ENCODE peak calls at places on chromosome 20, in ten cellular contexts. N is iris pigment epithelial cell; U is GM20000; W is left ventricle myocardium superior; Q is Calu3; F is HT1080; A is NCI-H460; V is activated CD8-positive, alpha-beta memory T cell treated with anti-CD3 and anti-CD28 coated beads for 48 hours; J is CD8-positive, alpha-beta T cell; G is kidney glomerular epithelial cell. O is an unnamed sample.

GRCh38 chr20:25355191-25355590 is 35.4 kb downstream of the ABHD12 start:
- DNase-seq in Q (no peak), N (no peak), G (no peak), V (no peak), F (no peak), A (no peak), W (no peak), U (no peak), J (no peak), O (no peak)

GRCh38 chr20:31515072-31515774 is 981 bp downstream of the HM13 start:
- DNase-seq in U (no peak), V (no peak), F (no peak), G (no peak), A (no peak), J (no peak), N (no peak), W (no peak), Q (no peak), O (no peak)

GRCh38 chr20:63105211-63106107 is 98.7 kb upstream of the BHLHE23 start:
- DNase-seq in J (no peak), G (no peak), N (no peak), Q (no peak), U (no peak), A (no peak), V (no peak), F (no peak), W (peak; percentile 27), O (no peak)

GRCh38 chr20:36060676-36061075 is 92.3 kb downstream of the CNBD2 start:
- DNase-seq in Q (no peak), U (no peak), N (no peak), J (no peak), W (no peak), F (no peak), V (no peak), A (no peak), G (no peak), O (no peak)

GRCh38 chr20:47276856-47277541 is 79.5 kb downstream of the ZMYND8 start:
- DNase-seq in G (peak; percentile 79), W (peak; percentile 79), J (no peak), V (no peak), Q (no peak), N (peak; percentile 63), A (no peak), F (no peak), U (no peak), O (no peak)

GRCh38 chr20:48629069-48629959 is 198.5 kb downstream of the PREX1 start:
- DNase-seq in W (no peak), G (no peak), F (no peak), V (no peak), J (no peak), N (no peak), Q (no peak), U (no peak), A (no peak), O (no peak)

GRCh38 chr20:60483371-60483770 is 525.1 kb downstream of the CDH26 start:
- DNase-seq in W (no peak), J (no peak), A (no peak), V (no peak), Q (no peak), F (no peak), G (no peak), U (no peak), N (no peak), O (no peak)

GRCh38 chr20:62352402-62353288 is 14.5 kb downstream of the LAMA5 start:
- DNase-seq in V (no peak), G (peak; percentile 31), F (no peak), J (no peak), U (no peak), W (peak; percentile 94), N (no peak), A (peak; percentile 63), Q (no peak), O (peak; percentile 93)

GRCh38 chr20:51569815-51570741 is 27.6 kb upstream of the NFATC2 start:
- DNase-seq in W (peak; percentile 56), N (peak; percentile 63), U (no peak), A (no peak), J (no peak), G (no peak), F (no peak), V (no peak), Q (no peak), O (peak; percentile 58)

GRCh38 chr20:19934792-19935491 is 82.2 kb upstream of the NAA20 start:
- DNase-seq in G (no peak), V (no peak), J (no peak), N (peak; percentile 23), Q (peak; percentile 12), F (no peak), A (no peak), W (peak; percentile 55), U (peak; percentile 51), O (peak; percentile 70)

GRCh38 chr20:25369971-25370370 is 20.7 kb downstream of the ABHD12 start:
- DNase-seq in U (no peak), G (no peak), W (no peak), V (no peak), A (no peak), J (no peak), Q (no peak), N (no peak), F (no peak), O (no peak)

GRCh38 chr20:20680991-20681508 is 31.4 kb downstream of the RALGAPA2 start:
- DNase-seq in V (no peak), N (no peak), G (no peak), A (no peak), Q (no peak), W (no peak), F (no peak), J (no peak), U (peak; percentile 22), O (no peak)

GRCh38 chr20:43900062-43900461 is 14.6 kb upstream of the TOX2 start:
- DNase-seq in Q (no peak), W (no peak), F (no peak), N (no peak), V (no peak), U (no peak), J (no peak), G (no peak), A (no peak), O (no peak)

GRCh38 chr20:57398231-57398821 is 7.1 kb downstream of the RBM38 start:
- DNase-seq in F (no peak), A (no peak), W (peak; percentile 67), N (no peak), Q (no peak), V (peak; percentile 69), J (peak; percentile 94), G (no peak), U (peak; percentile 89), O (no peak)

GRCh38 chr20:20130399-20130798 is 78.1 kb downstream of the CFAP61 start:
- DNase-seq in W (no peak), G (no peak), A (peak; percentile 6), J (no peak), F (peak; percentile 26), N (peak; percentile 3), U (no peak), Q (no peak), V (no peak), O (peak; percentile 38)

GRCh38 chr20:37524859-37525708 is 2.6 kb downstream of the BLCAP start:
- DNase-seq in G (peak; percentile 12), U (peak; percentile 38), F (peak; percentile 46), Q (peak; percentile 48), A (no peak), V (no peak), J (peak; percentile 14), N (peak; percentile 56), W (no peak), O (peak; percentile 94)

O was measured in MCF 10A.